ENCODE peak calls at places on chromosomes 6 and 20, in eight cellular contexts. C, V, W, X, L, Z, P and S are unnamed samples.

GRCh38 chr6:43262000-43262779 is 18.9 kb downstream of the TTBK1 start:
- DNase-seq in C (no peak), V (peak), W (no peak), X (no peak), L (no peak), Z (no peak), P (no peak), S (no peak)

GRCh38 chr6:25224237-25224636 is 54.9 kb upstream of the CARMIL1 start:
- DNase-seq in C (no peak), V (no peak), W (no peak), X (no peak), L (no peak), Z (no peak), P (no peak), S (no peak)

GRCh38 chr20:12949429-12949980 is 59.3 kb upstream of the SPTLC3 start:
- DNase-seq in C (no peak), V (no peak), W (peak), X (no peak), L (no peak), Z (no peak), P (no peak), S (no peak)

GRCh38 chr6:145070791-145071190 is 664.5 kb downstream of the EPM2A start:
- DNase-seq in C (no peak), V (no peak), W (peak), X (peak), L (no peak), Z (no peak), P (no peak), S (peak)

GRCh38 chr6:110341671-110342304 is 16.4 kb downstream of the METTL24 start:
- DNase-seq in C (no peak), V (no peak), W (peak), X (peak), L (no peak), Z (no peak), P (no peak), S (no peak)

GRCh38 chr6:150055131-150055530 is 13.8 kb downstream of the ULBP3 start:
- DNase-seq in C (no peak), V (no peak), W (no peak), X (no peak), L (no peak), Z (no peak), P (no peak), S (no peak)

GRCh38 chr6:152146385-152146784 is 338.9 kb downstream of the ESR1 start:
- DNase-seq in C (no peak), V (no peak), W (peak), X (peak), L (no peak), Z (no peak), P (no peak), S (peak)

GRCh38 chr6:82040405-82041221 is 206.9 kb downstream of the IBTK start:
- DNase-seq in C (no peak), V (no peak), W (peak), X (peak), L (no peak), Z (no peak), P (peak), S (no peak)

GRCh38 chr20:43431120-43431519 is 26.6 kb upstream of the SRSF6 start:
- DNase-seq in C (no peak), V (no peak), W (no peak), X (no peak), L (no peak), Z (no peak), P (no peak), S (no peak)

GRCh38 chr20:31663838-31664695 is 26.4 kb downstream of the COX4I2 start:
- DNase-seq in C (no peak), V (peak), W (no peak), X (no peak), L (no peak), Z (peak), P (peak), S (no peak)

GRCh38 chr6:149293244-149293643 is 24.3 kb upstream of the TAB2 start:
- DNase-seq in C (no peak), V (no peak), W (peak), X (no peak), L (no peak), Z (no peak), P (no peak), S (no peak)

GRCh38 chr6:106421491-106421890 is 61.0 kb downstream of the CRYBG1 start:
- DNase-seq in C (no peak), V (no peak), W (peak), X (no peak), L (no peak), Z (no peak), P (no peak), S (no peak)

GRCh38 chr6:158867381-158868121 is 48.4 kb upstream of the EZR start:
- DNase-seq in C (no peak), V (peak), W (no peak), X (no peak), L (peak), Z (no peak), P (no peak), S (no peak)

GRCh38 chr6:56756791-56757582 is 114.3 kb upstream of the DST start:
- DNase-seq in C (no peak), V (no peak), W (no peak), X (no peak), L (no peak), Z (no peak), P (no peak), S (no peak)

GRCh38 chr20:46398963-46399362 is 7.5 kb downstream of the ELMO2 start:
- DNase-seq in C (no peak), V (no peak), W (no peak), X (no peak), L (no peak), Z (no peak), P (no peak), S (no peak)